ENCODE peak calls at places on chromosomes 7 and 10, in four cellular contexts. One of them, this sample, is unnamed.

GRCh38 chr7:41621953-41622831 is 80.7 kb downstream of the INHBA start:
- DNase-seq in mesothelial cell of epicardium: no peak
- DNase-seq in psoas muscle: no peak
- DNase-seq in foreskin fibroblast: no peak
- DNase-seq in this sample: no peak

GRCh38 chr10:13390604-13391522 is 42.8 kb upstream of the SEPHS1 start:
- DNase-seq in mesothelial cell of epicardium: no peak
- DNase-seq in psoas muscle: no peak
- DNase-seq in foreskin fibroblast: no peak
- DNase-seq in this sample: no peak

GRCh38 chr10:59805043-59805442 is 51.8 kb upstream of the MRLN start:
- DNase-seq in foreskin fibroblast: peak; percentile 11
- DNase-seq in psoas muscle: peak; percentile 20
- DNase-seq in mesothelial cell of epicardium: no peak
- DNase-seq in this sample: no peak

GRCh38 chr10:102001435-102002068 is 54.4 kb downstream of the ARMH3 start:
- DNase-seq in psoas muscle: no peak
- DNase-seq in mesothelial cell of epicardium: no peak
- DNase-seq in foreskin fibroblast: no peak
- DNase-seq in this sample: no peak

GRCh38 chr10:6543431-6544005 is 36.6 kb downstream of the PRKCQ start:
- DNase-seq in mesothelial cell of epicardium: no peak
- DNase-seq in psoas muscle: no peak
- DNase-seq in foreskin fibroblast: no peak
- DNase-seq in this sample: no peak

GRCh38 chr7:19213746-19214145 is 68.5 kb upstream of the FERD3L start:
- DNase-seq in mesothelial cell of epicardium: no peak
- DNase-seq in foreskin fibroblast: no peak
- DNase-seq in psoas muscle: no peak
- DNase-seq in this sample: no peak

GRCh38 chr10:50464004-50464409 is 159.7 kb downstream of the SGMS1 start:
- DNase-seq in psoas muscle: no peak
- DNase-seq in mesothelial cell of epicardium: no peak
- DNase-seq in foreskin fibroblast: peak; percentile 18
- DNase-seq in this sample: no peak

GRCh38 chr10:47440207-47440606 is 43.7 kb downstream of the ANXA8 start:
- DNase-seq in psoas muscle: no peak
- DNase-seq in foreskin fibroblast: no peak
- DNase-seq in mesothelial cell of epicardium: no peak
- DNase-seq in this sample: no peak

GRCh38 chr10:86137561-86137960 is 229.0 kb downstream of the GRID1 start:
- DNase-seq in foreskin fibroblast: no peak
- DNase-seq in mesothelial cell of epicardium: no peak
- DNase-seq in psoas muscle: no peak
- DNase-seq in this sample: no peak

GRCh38 chr10:43249962-43250624 is 16.8 kb downstream of the RASGEF1A start:
- DNase-seq in mesothelial cell of epicardium: peak; percentile 13
- DNase-seq in psoas muscle: no peak
- DNase-seq in foreskin fibroblast: no peak
- DNase-seq in this sample: no peak

GRCh38 chr7:157757776-157758467 is 421.1 kb downstream of the DNAJB6 start:
- DNase-seq in mesothelial cell of epicardium: no peak
- DNase-seq in foreskin fibroblast: no peak
- DNase-seq in psoas muscle: no peak
- DNase-seq in this sample: no peak

GRCh38 chr7:97107192-97107800 is 10.2 kb upstream of the SDHAF3 start:
- DNase-seq in foreskin fibroblast: peak; percentile 6
- DNase-seq in psoas muscle: no peak
- DNase-seq in mesothelial cell of epicardium: no peak
- DNase-seq in this sample: no peak

GRCh38 chr10:98694863-98695262 is 248.1 kb upstream of the HPS1 start:
- DNase-seq in foreskin fibroblast: peak; percentile 4
- DNase-seq in psoas muscle: no peak
- DNase-seq in mesothelial cell of epicardium: no peak
- DNase-seq in this sample: no peak

GRCh38 chr7:149261321-149261828 is 621 bp upstream of the ZNF783 start:
- DNase-seq in mesothelial cell of epicardium: no peak
- DNase-seq in psoas muscle: no peak
- DNase-seq in foreskin fibroblast: peak; percentile 72
- DNase-seq in this sample: no peak

GRCh38 chr10:88347022-88347421 is 236.1 kb downstream of the RNLS start:
- DNase-seq in psoas muscle: no peak
- DNase-seq in mesothelial cell of epicardium: no peak
- DNase-seq in foreskin fibroblast: no peak
- DNase-seq in this sample: no peak

GRCh38 chr10:676178-676577 is 13.3 kb downstream of the DIP2C start:
- DNase-seq in mesothelial cell of epicardium: no peak
- DNase-seq in foreskin fibroblast: no peak
- DNase-seq in psoas muscle: no peak
- DNase-seq in this sample: no peak

GRCh38 chr10:10489765-10490164 is 527.9 kb upstream of the CELF2 start:
- DNase-seq in foreskin fibroblast: peak; percentile 15
- DNase-seq in psoas muscle: no peak
- DNase-seq in mesothelial cell of epicardium: no peak
- DNase-seq in this sample: no peak

GRCh38 chr7:155464183-155464582 is 6.3 kb downstream of the EN2 start:
- DNase-seq in mesothelial cell of epicardium: no peak
- DNase-seq in psoas muscle: no peak
- DNase-seq in foreskin fibroblast: no peak
- DNase-seq in this sample: no peak

GRCh38 chr10:27959093-27959715 is 39.7 kb downstream of the ODAD2 start:
- DNase-seq in mesothelial cell of epicardium: no peak
- DNase-seq in foreskin fibroblast: no peak
- DNase-seq in psoas muscle: no peak
- DNase-seq in this sample: no peak

GRCh38 chr7:665251-665650 is 61.2 kb upstream of the DNAAF5 start:
- DNase-seq in mesothelial cell of epicardium: no peak
- DNase-seq in foreskin fibroblast: peak; percentile 81
- DNase-seq in psoas muscle: no peak
- DNase-seq in this sample: peak; percentile 34

GRCh38 chr7:142880886-142881505 is 4.5 kb downstream of the TRPV6 start:
- DNase-seq in foreskin fibroblast: peak; percentile 58
- DNase-seq in mesothelial cell of epicardium: no peak
- DNase-seq in psoas muscle: no peak
- DNase-seq in this sample: no peak

GRCh38 chr7:100171840-100172239 is 3.4 kb upstream of the GAL3ST4 start:
- DNase-seq in psoas muscle: no peak
- DNase-seq in foreskin fibroblast: no peak
- DNase-seq in mesothelial cell of epicardium: no peak
- DNase-seq in this sample: no peak

GRCh38 chr10:73653701-73654100 is 2.1 kb downstream of the SYNPO2L start:
- DNase-seq in mesothelial cell of epicardium: no peak
- DNase-seq in foreskin fibroblast: peak; percentile 33
- DNase-seq in psoas muscle: no peak
- DNase-seq in this sample: no peak

GRCh38 chr7:40544932-40545331 is 410.1 kb downstream of the SUGCT start:
- DNase-seq in mesothelial cell of epicardium: no peak
- DNase-seq in foreskin fibroblast: peak; percentile 33
- DNase-seq in psoas muscle: no peak
- DNase-seq in this sample: no peak

GRCh38 chr7:70703785-70704184 is 428.2 kb upstream of the GALNT17 start:
- DNase-seq in foreskin fibroblast: no peak
- DNase-seq in psoas muscle: no peak
- DNase-seq in mesothelial cell of epicardium: no peak
- DNase-seq in this sample: no peak

GRCh38 chr7:19284596-19285300 is 139.5 kb upstream of the FERD3L start:
- DNase-seq in psoas muscle: no peak
- DNase-seq in mesothelial cell of epicardium: no peak
- DNase-seq in foreskin fibroblast: peak; percentile 64
- DNase-seq in this sample: peak; percentile 7

GRCh38 chr7:128399991-128400390 is 9.8 kb downstream of the IMPDH1 start:
- DNase-seq in mesothelial cell of epicardium: no peak
- DNase-seq in psoas muscle: no peak
- DNase-seq in foreskin fibroblast: no peak
- DNase-seq in this sample: no peak

GRCh38 chr10:78807504-78808202 is 261.1 kb upstream of the ZMIZ1 start:
- DNase-seq in foreskin fibroblast: no peak
- DNase-seq in psoas muscle: no peak
- DNase-seq in mesothelial cell of epicardium: no peak
- DNase-seq in this sample: no peak

GRCh38 chr7:20019757-20020432 is 197.3 kb downstream of the MACC1 start:
- DNase-seq in psoas muscle: no peak
- DNase-seq in foreskin fibroblast: no peak
- DNase-seq in mesothelial cell of epicardium: no peak
- DNase-seq in this sample: no peak

GRCh38 chr10:43395571-43396060 is 13.4 kb downstream of the HNRNPF start:
- DNase-seq in mesothelial cell of epicardium: no peak
- DNase-seq in psoas muscle: no peak
- DNase-seq in foreskin fibroblast: peak; percentile 44
- DNase-seq in this sample: no peak

GRCh38 chr7:80732635-80733034 is 94.2 kb downstream of the CD36 start:
- DNase-seq in psoas muscle: no peak
- DNase-seq in foreskin fibroblast: no peak
- DNase-seq in mesothelial cell of epicardium: no peak
- DNase-seq in this sample: no peak
- TF ChIP-seq CTCF in psoas muscle: no peak
- TF ChIP-seq CTCF in foreskin fibroblast: no peak
- TF ChIP-seq CTCF in mesothelial cell of epicardium: peak; percentile 45
- TF ChIP-seq CTCF in this sample: no peak

DNA sequence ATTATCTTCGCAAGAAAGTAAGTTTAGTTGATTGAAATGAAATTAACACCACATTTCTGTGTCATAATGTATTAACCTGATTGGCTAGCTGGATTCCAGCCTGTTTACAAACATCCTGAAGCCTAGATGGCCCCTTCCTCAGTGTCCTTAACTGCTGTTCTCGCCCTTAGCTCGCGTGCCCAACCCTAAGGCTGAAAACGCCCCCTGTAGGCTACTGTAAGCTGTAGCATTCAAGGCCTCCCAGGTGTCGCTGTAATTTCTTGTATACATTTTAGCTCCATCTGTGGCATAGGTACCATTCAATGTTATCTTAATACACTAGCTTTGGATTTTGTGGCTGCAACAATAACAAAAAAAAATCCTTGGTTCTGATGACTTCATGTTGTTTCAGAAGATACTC is 191.6 kb downstream of the MGMT start:
- DNase-seq in psoas muscle: no peak
- DNase-seq in foreskin fibroblast: no peak
- DNase-seq in mesothelial cell of epicardium: no peak
- DNase-seq in this sample: no peak
- TF ChIP-seq CTCF in psoas muscle: peak; percentile 6
- TF ChIP-seq CTCF in foreskin fibroblast: no peak
- TF ChIP-seq CTCF in mesothelial cell of epicardium: peak; percentile 28
- TF ChIP-seq CTCF in this sample: peak; percentile 18

GRCh38 chr10:94500063-94500462 is 45.5 kb upstream of the HELLS start:
- DNase-seq in psoas muscle: no peak
- DNase-seq in mesothelial cell of epicardium: no peak
- DNase-seq in foreskin fibroblast: peak; percentile 24
- DNase-seq in this sample: no peak
- TF ChIP-seq CTCF in psoas muscle: no peak
- TF ChIP-seq CTCF in mesothelial cell of epicardium: no peak
- TF ChIP-seq CTCF in foreskin fibroblast: peak; percentile 51
- TF ChIP-seq CTCF in this sample: peak; percentile 30

GRCh38 chr7:4479367-4480039 is 202.6 kb upstream of the FOXK1 start:
- DNase-seq in foreskin fibroblast: peak; percentile 33
- DNase-seq in psoas muscle: peak; percentile 23
- DNase-seq in mesothelial cell of epicardium: no peak
- DNase-seq in this sample: no peak
- TF ChIP-seq CTCF in foreskin fibroblast: no peak
- TF ChIP-seq CTCF in psoas muscle: peak; percentile 15
- TF ChIP-seq CTCF in mesothelial cell of epicardium: peak; percentile 20
- TF ChIP-seq CTCF in this sample: no peak